ENCODE peak calls at places on chromosome 13, in nine cellular contexts. R is left ventricle myocardium inferior; D is CD8-positive, alpha-beta memory T cell; E is mammary epithelial cell; K is mesendoderm; Y is GM23248; M is CD4-positive, alpha-beta memory T cell; F is pancreas; J is endodermal cell. L is an unnamed sample. For H3K36me3 and H3K27me3, the result is how much of the 10 kb centered on the place peaks cover.

GRCh38 chr13:34570954-34571353 is 371.1 kb upstream of the NBEA start:
- DNase-seq in Y (no peak), M (no peak), E (no peak), D (no peak), K (no peak), R (no peak), F (no peak), J (no peak), L (no peak)

GRCh38 chr13:26219726-26220125 is 2.4 kb downstream of the RNF6 start:
- DNase-seq in E (peak), R (no peak), M (no peak), D (no peak), Y (peak), J (no peak), K (peak), F (no peak), L (no peak)

GRCh38 chr13:106100261-106100919 is 435.1 kb downstream of the EFNB2 start:
- DNase-seq in K (peak), J (peak), E (no peak), R (no peak), F (no peak), D (no peak), Y (no peak), M (no peak), L (peak)

GRCh38 chr13:29435125-29435911 is 160.2 kb downstream of the SLC7A1 start:
- DNase-seq in K (no peak), J (no peak), F (no peak), M (no peak), E (peak), R (no peak), D (no peak), Y (peak), L (no peak)

GRCh38 chr13:30520571-30520970 is 54.8 kb upstream of the HMGB1 start:
- DNase-seq in J (no peak), Y (peak), M (no peak), R (no peak), D (no peak), E (peak), F (no peak), K (no peak), L (no peak)

GRCh38 chr13:37109080-37109678 is 3.7 kb upstream of the CSNK1A1L start:
- DNase-seq in D (no peak), R (no peak), F (no peak), J (no peak), M (no peak), E (peak), Y (peak), K (peak), L (no peak)

GRCh38 chr13:36788276-36788675 is 30.7 kb upstream of the RFXAP start:
- DNase-seq in E (peak), M (no peak), D (no peak), J (no peak), Y (peak), F (no peak), R (no peak), K (no peak), L (no peak)

GRCh38 chr13:91647361-91647970 is 249.0 kb downstream of the GPC5 start:
- DNase-seq in K (peak), R (no peak), E (no peak), M (no peak), F (no peak), Y (peak), D (no peak), J (peak), L (peak)

GRCh38 chr13:109789262-109789661 is 2.9 kb upstream of the IRS2 start:
- DNase-seq in E (no peak), D (no peak), J (no peak), M (no peak), Y (no peak), F (peak), R (no peak), K (no peak), L (no peak)

GRCh38 chr13:67023088-67023893 is 206.8 kb downstream of the PCDH9 start:
- DNase-seq in Y (no peak), F (no peak), E (peak), R (no peak), K (peak), D (no peak), M (no peak), J (no peak), L (no peak)

GRCh38 chr13:76210262-76210661 is 574.1 kb downstream of the LMO7 start:
- DNase-seq in E (peak), Y (no peak), D (no peak), R (peak), F (no peak), J (no peak), M (no peak), K (no peak), L (no peak)

GRCh38 chr13:67630640-67631039 is 400.5 kb upstream of the PCDH9 start:
- DNase-seq in F (no peak), Y (no peak), R (no peak), J (no peak), D (no peak), K (no peak), M (no peak), E (no peak), L (no peak)

GRCh38 chr13:92346046-92346445 is 880.6 kb upstream of the GPC6 start:
- DNase-seq in M (no peak), E (no peak), K (peak), R (no peak), D (no peak), J (no peak), F (no peak), Y (no peak), L (no peak)

GRCh38 chr13:41668130-41668757 is 210.9 kb downstream of the RGCC start:
- DNase-seq in K (peak), E (peak), F (no peak), Y (peak), J (peak), D (peak), R (no peak), M (peak), L (peak)

GRCh38 chr13:34044041-34044440 is 226.1 kb downstream of the RFC3 start:
- DNase-seq in R (no peak), E (peak), J (no peak), K (peak), D (no peak), Y (peak), F (no peak), M (no peak), L (no peak)

GRCh38 chr13:27975579-27976361 is 6.7 kb upstream of the CDX2 start:
- DNase-seq in M (no peak), D (no peak), K (no peak), Y (no peak), E (no peak), J (peak), F (no peak), R (no peak), L (peak)

GRCh38 chr13:67841071-67841470 is 610.9 kb upstream of the PCDH9 start:
- DNase-seq in D (no peak), F (no peak), Y (no peak), K (peak), E (no peak), J (peak), M (no peak), R (no peak), L (peak)

GRCh38 chr13:109628251-109628699 is 158.1 kb downstream of the IRS2 start:
- DNase-seq in D (no peak), J (no peak), F (no peak), M (no peak), R (no peak), E (peak), K (no peak), Y (peak), L (no peak)

GRCh38 chr13:112648101-112648500 is 41.7 kb upstream of the ATP11A start:
- DNase-seq in F (no peak), R (no peak), D (no peak), M (no peak), E (no peak), K (no peak), Y (no peak), J (peak), L (no peak)

GRCh38 chr13:99053636-99054233 is 75.9 kb upstream of the DOCK9 start:
- DNase-seq in Y (no peak), J (no peak), F (no peak), K (no peak), R (no peak), E (no peak), M (no peak), D (no peak), L (peak)

GRCh38 chr13:29438772-29439171 is 156.7 kb downstream of the SLC7A1 start:
- DNase-seq in E (no peak), J (no peak), D (no peak), M (no peak), F (no peak), K (no peak), R (no peak), Y (peak), L (no peak)

GRCh38 chr13:83150616-83151307 is 731.5 kb downstream of the SLITRK1 start:
- DNase-seq in J (no peak), Y (peak), D (no peak), R (no peak), M (no peak), K (no peak), F (no peak), E (no peak), L (no peak)

GRCh38 chr13:66224644-66225043 is 1005.5 kb downstream of the PCDH9 start:
- DNase-seq in F (no peak), E (no peak), K (peak), J (peak), M (no peak), D (no peak), Y (no peak), R (no peak), L (peak)

GRCh38 chr13:73816702-73817101 is 317.5 kb downstream of the KLF12 start:
- DNase-seq in E (peak), R (no peak), M (no peak), K (no peak), Y (no peak), D (no peak), J (no peak), F (no peak), L (no peak)

GRCh38 chr13:76214001-76214400 is 577.9 kb downstream of the LMO7 start:
- DNase-seq in E (no peak), J (no peak), M (no peak), F (no peak), Y (no peak), K (no peak), D (no peak), R (no peak), L (no peak)

GRCh38 chr13:113855931-113856715 is 7.8 kb downstream of the GAS6 start:
- DNase-seq in M (no peak), Y (no peak), K (no peak), E (no peak), R (no peak), D (no peak), J (peak), F (peak), L (peak)

GRCh38 chr13:77740931-77741586 is 43.6 kb downstream of the SLAIN1 start:
- DNase-seq in K (no peak), D (no peak), J (no peak), E (no peak), M (no peak), R (no peak), F (no peak), Y (no peak), L (no peak)

GRCh38 chr13:110556224-110556606 is 5.3 kb downstream of the RAB20 start:
- DNase-seq in F (no peak), R (no peak), K (no peak), E (no peak), J (no peak), M (no peak), D (no peak), Y (no peak), L (no peak)

GRCh38 chr13:83221813-83222241 is 660.4 kb downstream of the SLITRK1 start:
- DNase-seq in F (no peak), Y (peak), K (no peak), M (no peak), J (no peak), R (no peak), D (no peak), E (peak), L (no peak)

GRCh38 chr13:73898899-73899298 is 235.3 kb downstream of the KLF12 start:
- DNase-seq in F (no peak), R (no peak), M (no peak), K (no peak), E (no peak), Y (no peak), J (no peak), D (no peak), L (no peak)

GRCh38 chr13:103638706-103639105 is 572.5 kb upstream of the SLC10A2 start:
- DNase-seq in Y (no peak), F (no peak), D (no peak), R (no peak), J (no peak), M (no peak), K (no peak), E (no peak), L (no peak)

GRCh38 chr13:44237276-44237767 is 136.3 kb upstream of the SERP2 start:
- DNase-seq in D (no peak), R (peak), M (no peak), Y (peak), J (no peak), K (no peak), E (peak), F (no peak), L (no peak)

GRCh38 chr13:39607876-39608275 is 4.9 kb upstream of the LHFPL6 start:
- DNase-seq in F (no peak), E (no peak), D (no peak), M (no peak), R (no peak), J (no peak), Y (no peak), K (no peak), L (no peak)

GRCh38 chr13:41960195-41960699 is 662 bp downstream of the VWA8 start:
- DNase-seq in R (no peak), D (no peak), F (no peak), Y (peak), K (peak), J (peak), M (no peak), E (peak), L (peak)

GRCh38 chr13:38688674-38689073 is 1.8 kb downstream of the FREM2 start:
- DNase-seq in R (no peak), Y (no peak), K (no peak), M (no peak), D (no peak), F (peak), J (no peak), E (no peak), L (no peak)

GRCh38 chr13:39900106-39900750 is 244.8 kb downstream of the COG6 start:
- DNase-seq in F (no peak), Y (no peak), J (no peak), K (no peak), E (no peak), R (no peak), D (no peak), M (no peak), L (no peak)

GRCh38 chr13:34867590-34867989 is 74.5 kb upstream of the NBEA start:
- DNase-seq in F (no peak), K (no peak), E (peak), R (no peak), M (no peak), J (no peak), D (no peak), Y (peak), L (no peak)

GRCh38 chr13:30364876-30365275 is 57.4 kb upstream of the UBE2L5 start:
- DNase-seq in D (no peak), J (no peak), M (no peak), K (peak), R (no peak), E (no peak), F (no peak), Y (peak), L (no peak)

GRCh38 chr13:113423225-113424170 is 29.8 kb downstream of the ADPRHL1 start:
- DNase-seq in R (no peak), E (no peak), K (no peak), J (peak), F (no peak), Y (no peak), M (no peak), D (no peak), L (no peak)

GRCh38 chr13:51802601-51803000 is 1.4 kb downstream of the DHRS12 start:
- DNase-seq in F (no peak), E (no peak), R (no peak), Y (peak), K (no peak), M (no peak), D (no peak), J (peak), L (no peak)

GRCh38 chr13:51803422-51804294 is at the start of gene DHRS12:
- DNase-seq in F (peak), R (peak), D (peak), Y (peak), K (peak), M (peak), E (peak), J (peak), L (peak)

GRCh38 chr13:51804295-51805172 is 571 bp upstream of the DHRS12 start:
- DNase-seq in F (peak), E (no peak), M (no peak), D (no peak), J (no peak), Y (peak), K (no peak), R (no peak), L (peak)

GRCh38 chr13:51801631-51802099 is 2.3 kb downstream of the DHRS12 start:
- DNase-seq in D (no peak), Y (peak), F (peak), K (peak), M (no peak), R (peak), J (no peak), E (peak), L (no peak)

DNA sequence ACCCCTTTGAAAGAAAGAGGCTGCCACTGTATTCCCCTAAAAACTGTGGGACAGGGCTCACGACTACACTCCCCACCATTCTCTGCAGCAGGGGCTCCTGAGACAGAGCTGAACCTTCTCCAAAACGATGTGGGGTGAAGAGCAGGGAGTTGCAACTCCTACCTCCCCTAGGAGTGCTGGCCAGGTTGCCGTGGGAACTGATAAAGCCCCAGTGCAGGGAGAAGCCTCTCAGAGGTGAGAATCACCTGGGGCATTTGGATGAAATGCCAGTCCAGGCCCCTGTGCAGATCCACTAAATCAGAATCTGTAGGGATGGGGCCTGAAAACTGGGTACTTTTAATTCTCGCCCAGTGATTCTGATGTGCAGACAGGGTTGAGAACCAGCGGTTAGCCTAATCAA is 945 bp downstream of the DHRS12 start:
- DNase-seq in K (peak), D (no peak), R (no peak), Y (peak), F (peak), E (no peak), M (no peak), J (peak), L (peak)
- H3K4me3 ChIP-seq in K (peak), D (peak), R (peak), Y (peak), F (peak), E (peak), M (peak), J (peak), L (peak)

GRCh38 chr13:46035066-46035465 is 17.5 kb downstream of the ZC3H13 start:
- DNase-seq in Y (no peak), F (no peak), D (no peak), M (no peak), K (peak), E (no peak), J (no peak), R (no peak), L (no peak)
- H3K36me3 ChIP-seq in Y (under half), F (under half), D (under half), M (under half), K (under half), E (under half), J (half or more), R (half or more), L (under half)

GRCh38 chr13:25168800-25169199 is 3.3 kb downstream of the AMER2 start:
- DNase-seq in F (no peak), Y (no peak), M (no peak), R (no peak), K (peak), D (no peak), E (no peak), J (no peak), L (no peak)

GRCh38 chr13:25167775-25168174 is 4.3 kb downstream of the AMER2 start:
- DNase-seq in M (no peak), F (no peak), K (no peak), R (no peak), E (no peak), J (no peak), Y (no peak), D (no peak), L (no peak)

GRCh38 chr13:25169951-25170553 is 2.0 kb downstream of the AMER2 start:
- DNase-seq in F (no peak), E (no peak), Y (no peak), D (no peak), K (peak), M (no peak), R (no peak), J (no peak), L (peak)

GRCh38 chr13:25170554-25171107 is 1.5 kb downstream of the AMER2 start:
- DNase-seq in K (peak), E (no peak), D (no peak), J (peak), F (peak), M (no peak), Y (peak), R (no peak), L (peak)

DNA sequence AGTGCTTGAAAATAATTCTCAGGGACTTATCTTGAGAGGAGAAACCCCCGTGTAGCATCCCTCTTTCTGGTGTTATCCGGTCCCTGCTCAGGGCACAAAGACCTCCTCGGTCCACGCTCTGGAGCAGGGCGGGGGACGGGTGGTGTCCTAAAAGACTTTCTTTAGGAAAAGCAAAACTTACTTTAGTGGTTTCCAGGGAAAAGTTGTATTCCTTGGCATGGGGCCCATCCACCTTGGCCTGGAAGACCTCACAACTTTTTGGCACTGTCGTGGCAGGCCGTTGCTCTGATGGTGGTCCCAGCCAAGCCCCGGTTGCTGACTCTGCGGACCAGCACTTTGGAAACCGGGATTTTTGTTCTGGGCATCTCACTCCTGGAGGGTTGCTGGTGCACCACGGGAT is 2.7 kb downstream of the AMER2 start:
- DNase-seq in D (no peak), M (no peak), F (no peak), R (no peak), J (no peak), K (no peak), E (no peak), Y (no peak), L (no peak)
- H3K27me3 ChIP-seq in D (under half), M (under half), F (under half), R (half or more), J (half or more), K (under half), E (under half), Y (half or more), L (under half)

GRCh38 chr13:94713556-94714182 is 1.3 kb upstream of the SOX21 start:
- DNase-seq in M (no peak), Y (no peak), D (no peak), J (peak), R (no peak), F (no peak), K (no peak), E (no peak), L (no peak)
- H3K4me3 ChIP-seq in M (no peak), Y (no peak), D (no peak), J (peak), R (peak), F (no peak), K (no peak), E (no peak), L (peak)

GRCh38 chr13:24301434-24301833 is 7.9 kb upstream of the C1QTNF9 start:
- DNase-seq in J (no peak), Y (no peak), R (no peak), E (no peak), D (no peak), K (peak), F (no peak), M (no peak), L (no peak)
- H3K36me3 ChIP-seq in J (under half), Y (under half), R (half or more), E (under half), D (half or more), K (under half), F (under half), M (half or more), L (under half)

GRCh38 chr13:45849408-45849807 is 2.1 kb downstream of the SIAH3 start:
- DNase-seq in M (no peak), Y (no peak), F (no peak), D (no peak), E (no peak), K (no peak), J (no peak), R (no peak), L (no peak)
- H3K27me3 ChIP-seq in M (under half), Y (half or more), F (under half), D (under half), E (under half), K (under half), J (under half), R (half or more), L (under half)

GRCh38 chr13:71661921-71662320 is 205.1 kb downstream of the DACH1 start:
- DNase-seq in Y (no peak), D (no peak), M (no peak), J (no peak), K (no peak), R (no peak), F (no peak), E (no peak), L (no peak)
- H3K4me3 ChIP-seq in Y (no peak), D (no peak), M (no peak), J (no peak), K (no peak), R (peak), F (no peak), E (no peak), L (no peak)

GRCh38 chr13:100490692-100491091 is 97.9 kb downstream of the GGACT start:
- DNase-seq in Y (no peak), D (no peak), K (peak), F (no peak), M (no peak), J (peak), E (no peak), R (no peak), L (peak)
- H3K36me3 ChIP-seq in Y (under half), D (under half), K (under half), F (under half), M (under half), J (under half), E (under half), R (under half), L (under half)

GRCh38 chr13:20301391-20302071 is 69.4 kb upstream of the GJB6 start:
- DNase-seq in Y (peak), J (peak), E (no peak), D (no peak), K (peak), F (no peak), R (peak), M (no peak), L (peak)
- H3K27me3 ChIP-seq in Y (under half), J (under half), E (under half), D (under half), K (under half), F (under half), R (under half), M (under half), L (under half)

GRCh38 chr13:97456047-97456446 is 22.1 kb downstream of the RAP2A start:
- DNase-seq in J (no peak), M (no peak), R (no peak), Y (no peak), E (no peak), K (no peak), F (no peak), D (no peak), L (no peak)
- H3K4me3 ChIP-seq in J (peak), M (no peak), R (no peak), Y (no peak), E (no peak), K (no peak), F (no peak), D (no peak), L (no peak)

L was measured in H7.